ENCODE peak calls at places on chromosomes 4 and X, in six cellular contexts. H, L, I, Q, J and K are unnamed samples.

GRCh38 chrX:39577206-39577605 is 520.6 kb downstream of the BCOR start:
- DNase-seq in Q (no peak), J (no peak), I (no peak), L (no peak), H (no peak), K (no peak)

GRCh38 chr4:106502106-106502699 is 133.6 kb upstream of the GIMD1 start:
- DNase-seq in I (peak), Q (no peak), J (no peak), L (no peak), H (peak), K (peak)

GRCh38 chrX:97210501-97210900 is 326.8 kb downstream of the RPA4 start:
- DNase-seq in I (no peak), L (no peak), J (no peak), Q (no peak), H (no peak), K (no peak)

GRCh38 chrX:45758319-45758718 is 557.6 kb upstream of the DIPK2B start:
- DNase-seq in J (peak), H (no peak), L (peak), I (peak), Q (no peak), K (no peak)

GRCh38 chr4:164488114-164488513 is 265.8 kb upstream of the SMIM31 start:
- DNase-seq in Q (no peak), L (no peak), H (no peak), J (no peak), I (no peak), K (no peak)

GRCh38 chr4:8854016-8854415 is 17.6 kb downstream of the HMX1 start:
- DNase-seq in I (no peak), Q (no peak), L (no peak), H (peak), J (no peak), K (no peak)

GRCh38 chr4:20395160-20395773 is 143.6 kb downstream of the SLIT2 start:
- DNase-seq in H (no peak), L (no peak), Q (peak), J (peak), I (no peak), K (no peak)

GRCh38 chr4:23269583-23269982 is 576.8 kb downstream of the GBA3 start:
- DNase-seq in H (no peak), L (no peak), I (no peak), Q (no peak), J (no peak), K (no peak)

GRCh38 chrX:27910412-27910811 is 70.8 kb downstream of the DCAF8L1 start:
- DNase-seq in Q (no peak), L (no peak), I (no peak), H (no peak), J (no peak), K (no peak)

GRCh38 chr4:139599594-139600374 is 43.8 kb upstream of the SETD7 start:
- DNase-seq in I (peak), Q (no peak), L (no peak), J (no peak), H (no peak), K (no peak)

GRCh38 chr4:110998308-110998707 is 375.4 kb upstream of the PITX2 start:
- DNase-seq in H (no peak), I (no peak), L (no peak), Q (no peak), J (no peak), K (no peak)

GRCh38 chr4:89157488-89158024 is 46.2 kb downstream of the TIGD2 start:
- DNase-seq in L (no peak), I (no peak), Q (no peak), H (no peak), J (no peak), K (no peak)

GRCh38 chrX:118760025-118760424 is 32.6 kb downstream of the IL13RA1 start:
- DNase-seq in H (no peak), J (no peak), Q (no peak), L (no peak), I (no peak), K (no peak)

GRCh38 chr4:2333356-2333841 is 71.5 kb upstream of the MXD4 start:
- DNase-seq in H (no peak), L (peak), Q (no peak), I (no peak), J (peak), K (no peak)